ENCODE peak calls at places on chromosome 1, in five cellular contexts. G is endothelial cell of umbilical vein, J is A549, T is HCT116, L is H1. F is an unnamed sample.

GRCh38 chr1:32818804-32819541 is 1.5 kb downstream of the S100PBP start:
- DNase-seq in J (no peak), L (no peak), G (no peak), T (no peak), F (no peak)

GRCh38 chr1:15883326-15883725 is 35.8 kb downstream of the SPEN start:
- DNase-seq in G (peak; percentile 5), J (no peak), T (no peak), L (no peak), F (no peak)

GRCh38 chr1:17719874-17720273 is 35.3 kb upstream of the ACTL8 start:
- DNase-seq in G (no peak), L (no peak), J (no peak), T (no peak), F (no peak)

GRCh38 chr1:165050246-165050645 is 306.3 kb downstream of the LMX1A start:
- DNase-seq in T (no peak), L (no peak), J (no peak), G (no peak), F (no peak)

GRCh38 chr1:153527023-153527724 is 8.6 kb downstream of the S100A6 start:
- DNase-seq in T (no peak), G (no peak), L (no peak), J (no peak), F (no peak)

GRCh38 chr1:55631508-55631907 is 416.3 kb upstream of the USP24 start:
- DNase-seq in G (no peak), J (no peak), T (no peak), L (no peak), F (no peak)

GRCh38 chr1:62082456-62083363 is 111.9 kb upstream of the L1TD1 start:
- DNase-seq in T (no peak), G (peak; percentile 55), L (no peak), J (peak; percentile 18), F (peak; percentile 66)

GRCh38 chr1:65830306-65830705 is 37.6 kb downstream of the PDE4B start:
- DNase-seq in J (no peak), L (no peak), G (no peak), T (no peak), F (no peak)

GRCh38 chr1:46549697-46550681 is 1.5 kb downstream of the KNCN start:
- DNase-seq in L (no peak), J (no peak), T (no peak), G (no peak), F (peak; percentile 81)

GRCh38 chr1:36602189-36602588 is 119.5 kb upstream of the CSF3R start:
- DNase-seq in J (no peak), T (no peak), L (no peak), G (no peak), F (no peak)

GRCh38 chr1:184036517-184036949 is 995 bp downstream of the COLGALT2 start:
- DNase-seq in G (peak; percentile 24), T (no peak), J (no peak), L (peak; percentile 81), F (peak; percentile 80)

GRCh38 chr1:247681288-247681897 is 1.9 kb upstream of the OR13G1 start:
- DNase-seq in T (peak; percentile 10), L (peak; percentile 68), G (peak; percentile 8), J (peak; percentile 2), F (peak; percentile 34)

GRCh38 chr1:27074175-27074780 is 61.6 kb upstream of the TENT5B start:
- DNase-seq in T (no peak), J (peak; percentile 49), L (no peak), G (peak; percentile 14), F (no peak)

GRCh38 chr1:228463559-228464455 is 23.4 kb upstream of the RNF187 start:
- DNase-seq in T (peak; percentile 18), L (peak; percentile 82), G (no peak), J (peak; percentile 77), F (peak; percentile 74)

GRCh38 chr1:206464456-206464964 is 5.8 kb upstream of the IKBKE start:
- DNase-seq in J (no peak), G (peak; percentile 41), L (no peak), T (no peak), F (no peak)

GRCh38 chr1:18057643-18058042 is 50.0 kb upstream of the IGSF21 start:
- DNase-seq in G (no peak), J (no peak), T (no peak), L (no peak), F (no peak)

GRCh38 chr1:1290238-1290731 is 10.0 kb downstream of the SCNN1D start:
- DNase-seq in J (no peak), T (no peak), G (peak; percentile 47), L (peak; percentile 92), F (peak; percentile 89)

GRCh38 chr1:223836586-223836985 is 9.2 kb downstream of the TP53BP2 start:
- DNase-seq in J (no peak), T (no peak), G (no peak), L (no peak), F (no peak)

GRCh38 chr1:151905070-151905442 is 4.3 kb downstream of the THEM4 start:
- DNase-seq in J (no peak), L (no peak), G (peak; percentile 60), T (no peak), F (no peak)

GRCh38 chr1:119940697-119941096 is 44.4 kb upstream of the ADAM30 start:
- DNase-seq in T (no peak), J (no peak), L (no peak), G (no peak), F (no peak)

GRCh38 chr1:233361876-233362275 is 34.4 kb downstream of the MAP3K21 start:
- DNase-seq in L (no peak), G (no peak), T (no peak), J (no peak), F (no peak)

GRCh38 chr1:36094621-36095061 is 5.9 kb downstream of the ADPRS start:
- DNase-seq in G (no peak), J (no peak), L (no peak), T (no peak), F (peak; percentile 63)

GRCh38 chr1:26471201-26471497 is 1.1 kb upstream of the HMGN2 start:
- DNase-seq in T (no peak), J (no peak), L (no peak), G (no peak), F (no peak)

DNA sequence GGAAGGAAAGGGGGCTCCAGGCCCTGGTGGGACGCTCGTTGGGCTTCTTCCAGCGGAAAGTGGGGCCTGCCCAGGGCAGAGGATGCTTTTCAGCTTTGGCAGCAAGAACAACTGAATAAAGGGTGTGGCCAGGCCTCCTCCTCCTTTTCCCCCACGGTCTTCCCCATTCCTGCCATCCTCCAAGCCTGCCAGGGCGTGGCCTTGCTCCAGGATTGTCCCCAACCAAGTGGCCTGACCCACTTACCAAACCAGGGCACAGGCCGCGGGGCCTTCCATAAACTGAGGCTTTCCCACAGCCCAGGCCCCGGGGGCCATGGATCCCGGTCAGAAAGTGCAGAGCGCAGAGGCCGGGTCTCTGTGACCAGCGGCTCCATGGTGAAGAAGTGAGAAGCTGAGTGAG is 33.6 kb downstream of the CASZ1 start:
- DNase-seq in J (no peak), T (no peak), L (no peak), G (no peak), F (no peak)
- H3K4me3 ChIP-seq in J (no peak overlapping the region), T (no peak overlapping the region), L (no peak overlapping the region), G (no peak overlapping the region), F (no peak overlapping the region)

GRCh38 chr1:83493633-83494032 is 505.3 kb downstream of the TTLL7 start:
- DNase-seq in J (no peak), G (no peak), T (no peak), L (no peak), F (no peak)

GRCh38 chr1:83490988-83491387 is 507.9 kb downstream of the TTLL7 start:
- DNase-seq in L (no peak), G (no peak), J (no peak), T (no peak), F (no peak)

GRCh38 chr1:83497563-83497962 is 501.4 kb downstream of the TTLL7 start:
- DNase-seq in J (no peak), L (no peak), G (peak; percentile 13), T (no peak), F (no peak)

GRCh38 chr1:83495560-83495959 is 503.4 kb downstream of the TTLL7 start:
- DNase-seq in G (no peak), L (no peak), J (no peak), T (no peak), F (no peak)

DNA sequence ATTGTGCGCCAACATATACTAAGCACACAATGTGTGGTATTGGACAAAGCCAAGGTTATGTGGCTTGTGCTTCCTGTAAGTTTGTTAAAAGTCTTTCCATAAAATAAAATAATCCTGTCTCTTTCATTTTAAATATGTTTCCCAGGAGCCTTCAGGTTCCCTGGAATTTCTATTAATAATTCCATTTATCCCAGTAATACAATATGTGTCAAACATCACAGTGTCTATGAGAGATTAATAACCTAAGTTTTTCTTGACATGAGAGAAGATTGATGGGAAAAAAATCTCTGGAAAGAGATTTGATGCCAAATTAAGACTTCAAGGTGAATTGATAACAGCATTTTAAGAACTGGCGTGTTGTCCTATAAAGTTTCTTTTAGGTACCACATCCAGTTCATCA is 507.0 kb downstream of the TTLL7 start:
- DNase-seq in T (no peak), G (no peak), L (no peak), J (no peak), F (no peak)
- H3K9me3 ChIP-seq in T (no peaks in the 10 kb centered on the region), G (no peaks in the 10 kb centered on the region), L (no peaks in the 10 kb centered on the region), J (no peaks in the 10 kb centered on the region), F (no peaks in the 10 kb centered on the region)

GRCh38 chr1:6465461-6466005 is 440 bp downstream of the TNFRSF25 start:
- DNase-seq in G (no peak), T (no peak), J (no peak), L (peak; percentile 61), F (no peak)
- TF ChIP-seq MAX in G (no peak), T (no peak), J (no peak), L (no peak), F (no peak)

GRCh38 chr1:96581786-96582185 is 139.8 kb upstream of the PTBP2 start:
- DNase-seq in J (no peak), L (no peak), T (no peak), G (no peak), F (no peak)
- H3K4me3 ChIP-seq in J (no peak overlapping the region), L (peak overlapping the region; percentile 40), T (no peak overlapping the region), G (no peak overlapping the region), F (no peak overlapping the region)

GRCh38 chr1:168245042-168245441 is 19.2 kb downstream of the SFT2D2 start:
- DNase-seq in T (no peak), G (no peak), L (no peak), J (no peak), F (no peak)
- H3K9me3 ChIP-seq in T (no peaks in the 10 kb centered on the region), G (no peaks in the 10 kb centered on the region), L (no peaks in the 10 kb centered on the region), J (no peaks in the 10 kb centered on the region), F (no peaks in the 10 kb centered on the region)

GRCh38 chr1:20366766-20367602 is 76.3 kb downstream of the VWA5B1 start:
- DNase-seq in T (no peak), G (peak; percentile 18), L (peak; percentile 70), J (peak; percentile 76), F (peak; percentile 79)
- TF ChIP-seq MAX in T (no peak), G (no peak), L (peak; percentile 96), J (peak; percentile 73), F (no peak)

GRCh38 chr1:225534135-225534534 is 106.3 kb upstream of the LBR start:
- DNase-seq in L (no peak), G (no peak), J (no peak), T (no peak), F (no peak)

GRCh38 chr1:225534772-225535171 is 106.9 kb upstream of the LBR start:
- DNase-seq in J (no peak), T (no peak), L (no peak), G (no peak), F (no peak)

GRCh38 chr1:225535280-225535679 is 107.4 kb upstream of the LBR start:
- DNase-seq in G (no peak), L (no peak), J (no peak), T (no peak), F (no peak)

GRCh38 chr1:225532240-225532944 is 104.6 kb upstream of the LBR start:
- DNase-seq in T (no peak), L (no peak), J (no peak), G (no peak), F (no peak)

GRCh38 chr1:225533238-225533637 is 105.4 kb upstream of the LBR start:
- DNase-seq in T (no peak), J (no peak), L (no peak), G (no peak), F (no peak)
- H3K4me3 ChIP-seq in T (no peak overlapping the region), J (no peak overlapping the region), L (no peak overlapping the region), G (no peak overlapping the region), F (no peak overlapping the region)